ENCODE peak calls at places on chromosome 11, in eight cellular contexts. One of them, this sample, is unnamed. For H4K20me1 and H3K36me3, the result is how much of the 10 kb centered on the place peaks cover.

GRCh38 chr11:115462004-115462541 is 42.1 kb downstream of the CADM1 start:
- DNase-seq in K562: no peak
- DNase-seq in hepatocyte: no peak
- DNase-seq in HCT116: no peak
- DNase-seq in MM.1S: no peak
- DNase-seq in IMR-90: peak
- DNase-seq in GM23248: no peak
- DNase-seq in fibroblast of lung: no peak
- DNase-seq in this sample: no peak

GRCh38 chr11:117818036-117818858 is 6.3 kb downstream of the FXYD2 start:
- DNase-seq in HCT116: no peak
- DNase-seq in fibroblast of lung: peak
- DNase-seq in GM23248: no peak
- DNase-seq in hepatocyte: no peak
- DNase-seq in K562: no peak
- DNase-seq in IMR-90: peak
- DNase-seq in MM.1S: no peak
- DNase-seq in this sample: peak

GRCh38 chr11:122717264-122717867 is 61.8 kb downstream of the UBASH3B start:
- DNase-seq in hepatocyte: no peak
- DNase-seq in fibroblast of lung: no peak
- DNase-seq in IMR-90: no peak
- DNase-seq in MM.1S: no peak
- DNase-seq in HCT116: no peak
- DNase-seq in GM23248: no peak
- DNase-seq in K562: no peak
- DNase-seq in this sample: peak

GRCh38 chr11:1171223-1171984 is 13.7 kb downstream of the MUC5AC start:
- DNase-seq in IMR-90: no peak
- DNase-seq in hepatocyte: no peak
- DNase-seq in HCT116: no peak
- DNase-seq in K562: no peak
- DNase-seq in MM.1S: no peak
- DNase-seq in GM23248: no peak
- DNase-seq in fibroblast of lung: no peak
- DNase-seq in this sample: no peak

GRCh38 chr11:6703247-6704063 is 20.3 kb upstream of the MRPL17 start:
- DNase-seq in fibroblast of lung: peak
- DNase-seq in IMR-90: peak
- DNase-seq in MM.1S: peak
- DNase-seq in K562: peak
- DNase-seq in GM23248: peak
- DNase-seq in hepatocyte: peak
- DNase-seq in HCT116: peak
- DNase-seq in this sample: peak

GRCh38 chr11:129322941-129323340 is 52.7 kb upstream of the BARX2 start:
- DNase-seq in K562: no peak
- DNase-seq in IMR-90: no peak
- DNase-seq in hepatocyte: no peak
- DNase-seq in GM23248: no peak
- DNase-seq in fibroblast of lung: no peak
- DNase-seq in HCT116: no peak
- DNase-seq in MM.1S: no peak
- DNase-seq in this sample: no peak

GRCh38 chr11:26849009-26849408 is 127.1 kb upstream of the SLC5A12 start:
- DNase-seq in fibroblast of lung: no peak
- DNase-seq in GM23248: no peak
- DNase-seq in HCT116: no peak
- DNase-seq in K562: no peak
- DNase-seq in IMR-90: no peak
- DNase-seq in hepatocyte: peak
- DNase-seq in MM.1S: no peak
- DNase-seq in this sample: no peak

GRCh38 chr11:35583126-35583525 is 35.1 kb upstream of the FJX1 start:
- DNase-seq in GM23248: peak
- DNase-seq in MM.1S: no peak
- DNase-seq in HCT116: no peak
- DNase-seq in hepatocyte: no peak
- DNase-seq in IMR-90: peak
- DNase-seq in fibroblast of lung: peak
- DNase-seq in K562: no peak
- DNase-seq in this sample: no peak

GRCh38 chr11:44402466-44403075 is 92.6 kb upstream of the ALX4 start:
- DNase-seq in IMR-90: no peak
- DNase-seq in K562: no peak
- DNase-seq in MM.1S: no peak
- DNase-seq in fibroblast of lung: no peak
- DNase-seq in HCT116: no peak
- DNase-seq in hepatocyte: no peak
- DNase-seq in GM23248: no peak
- DNase-seq in this sample: no peak

GRCh38 chr11:91230647-91231046 is 994.0 kb upstream of the FAT3 start:
- DNase-seq in hepatocyte: no peak
- DNase-seq in K562: no peak
- DNase-seq in HCT116: no peak
- DNase-seq in GM23248: no peak
- DNase-seq in fibroblast of lung: no peak
- DNase-seq in MM.1S: no peak
- DNase-seq in IMR-90: no peak
- DNase-seq in this sample: no peak

GRCh38 chr11:26904801-26905200 is 89.1 kb upstream of the FIBIN start:
- DNase-seq in HCT116: no peak
- DNase-seq in IMR-90: no peak
- DNase-seq in hepatocyte: no peak
- DNase-seq in fibroblast of lung: no peak
- DNase-seq in K562: no peak
- DNase-seq in MM.1S: no peak
- DNase-seq in GM23248: no peak
- DNase-seq in this sample: no peak

GRCh38 chr11:46984987-46985386 is 48.4 kb downstream of the CSTPP1 start:
- DNase-seq in HCT116: no peak
- DNase-seq in K562: no peak
- DNase-seq in MM.1S: no peak
- DNase-seq in IMR-90: peak
- DNase-seq in GM23248: no peak
- DNase-seq in fibroblast of lung: peak
- DNase-seq in hepatocyte: no peak
- DNase-seq in this sample: no peak

GRCh38 chr11:63871962-63872832 is 33.3 kb downstream of the MARK2 start:
- DNase-seq in MM.1S: peak
- DNase-seq in IMR-90: peak
- DNase-seq in K562: peak
- DNase-seq in HCT116: peak
- DNase-seq in hepatocyte: peak
- DNase-seq in GM23248: peak
- DNase-seq in fibroblast of lung: peak
- DNase-seq in this sample: peak

GRCh38 chr11:122756417-122756816 is 81.9 kb upstream of the CRTAM start:
- DNase-seq in hepatocyte: no peak
- DNase-seq in IMR-90: no peak
- DNase-seq in K562: no peak
- DNase-seq in GM23248: no peak
- DNase-seq in MM.1S: peak
- DNase-seq in fibroblast of lung: no peak
- DNase-seq in HCT116: no peak
- DNase-seq in this sample: peak

GRCh38 chr11:67607507-67607906 is 771 bp downstream of the NDUFV1 start:
- DNase-seq in GM23248: peak
- DNase-seq in IMR-90: no peak
- DNase-seq in MM.1S: no peak
- DNase-seq in HCT116: no peak
- DNase-seq in K562: no peak
- DNase-seq in hepatocyte: no peak
- DNase-seq in fibroblast of lung: no peak
- DNase-seq in this sample: no peak
- H4K20me1 ChIP-seq in GM23248: under half
- H4K20me1 ChIP-seq in IMR-90: under half
- H4K20me1 ChIP-seq in MM.1S: under half
- H4K20me1 ChIP-seq in HCT116: under half
- H4K20me1 ChIP-seq in K562: under half
- H4K20me1 ChIP-seq in hepatocyte: under half
- H4K20me1 ChIP-seq in fibroblast of lung: under half
- H4K20me1 ChIP-seq in this sample: under half

GRCh38 chr11:111851067-111851466 is 20.3 kb downstream of the ALG9 start:
- DNase-seq in HCT116: no peak
- DNase-seq in hepatocyte: no peak
- DNase-seq in IMR-90: no peak
- DNase-seq in MM.1S: no peak
- DNase-seq in fibroblast of lung: no peak
- DNase-seq in GM23248: no peak
- DNase-seq in K562: no peak
- DNase-seq in this sample: no peak
- H3K36me3 ChIP-seq in HCT116: under half
- H3K36me3 ChIP-seq in hepatocyte: under half
- H3K36me3 ChIP-seq in IMR-90: under half
- H3K36me3 ChIP-seq in MM.1S: under half
- H3K36me3 ChIP-seq in fibroblast of lung: under half
- H3K36me3 ChIP-seq in GM23248: under half
- H3K36me3 ChIP-seq in K562: under half
- H3K36me3 ChIP-seq in this sample: half or more

DNA sequence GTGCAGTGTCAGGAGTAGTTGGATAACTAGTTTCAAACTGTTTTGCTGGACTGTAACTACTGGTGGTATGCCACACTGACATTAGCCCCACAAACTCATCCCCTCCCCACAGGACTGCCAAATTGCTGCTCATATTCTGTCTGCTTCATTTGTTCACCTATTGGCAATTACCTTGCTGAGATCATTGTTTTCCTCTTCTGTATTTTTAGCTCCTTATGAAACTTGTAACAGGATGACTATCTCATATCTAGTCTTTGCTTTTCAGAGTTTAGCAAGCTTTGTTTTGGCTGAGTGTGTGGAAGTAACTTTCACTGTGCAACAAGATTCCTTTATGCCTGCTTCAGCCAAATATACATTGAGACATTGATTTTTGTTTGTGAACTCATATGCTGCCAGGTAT is 108.6 kb upstream of the SESN3 start:
- DNase-seq in GM23248: peak
- DNase-seq in hepatocyte: no peak
- DNase-seq in MM.1S: peak
- DNase-seq in IMR-90: no peak
- DNase-seq in K562: no peak
- DNase-seq in fibroblast of lung: no peak
- DNase-seq in HCT116: no peak
- DNase-seq in this sample: no peak
- H2AFZ ChIP-seq in GM23248: peak
- H2AFZ ChIP-seq in hepatocyte: no peak
- H2AFZ ChIP-seq in MM.1S: no peak
- H2AFZ ChIP-seq in IMR-90: no peak
- H2AFZ ChIP-seq in K562: no peak
- H2AFZ ChIP-seq in fibroblast of lung: no peak
- H2AFZ ChIP-seq in HCT116: no peak
- H2AFZ ChIP-seq in this sample: no peak

DNA sequence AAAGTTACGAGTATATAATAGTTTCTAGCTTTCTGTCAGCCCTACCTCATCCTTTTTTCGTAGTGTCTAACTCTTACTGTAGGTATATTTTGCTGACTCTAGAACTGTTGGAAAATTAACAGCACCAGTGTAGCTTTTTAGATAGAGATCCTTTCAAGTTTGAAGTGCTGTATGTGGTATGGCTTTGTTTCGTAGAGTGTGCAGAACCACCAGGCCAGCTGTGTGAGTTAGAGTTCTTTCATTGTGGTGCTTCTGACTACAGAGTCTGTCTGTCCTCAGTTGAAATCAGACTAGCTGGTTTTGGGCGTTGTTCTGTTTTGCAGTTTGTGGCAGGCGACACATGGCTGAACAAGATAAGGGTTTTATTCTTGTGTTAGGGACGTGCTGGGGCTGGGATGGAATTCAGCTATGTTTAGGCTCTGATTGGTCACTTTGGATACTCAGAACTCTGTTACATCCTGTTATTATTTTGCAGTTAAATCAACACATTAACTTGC is 3.2 kb downstream of the ARHGEF12 start:
- DNase-seq in K562: peak
- DNase-seq in MM.1S: peak
- DNase-seq in fibroblast of lung: peak
- DNase-seq in GM23248: peak
- DNase-seq in hepatocyte: peak
- DNase-seq in HCT116: no peak
- DNase-seq in IMR-90: peak
- DNase-seq in this sample: no peak
- H4K20me1 ChIP-seq in K562: under half
- H4K20me1 ChIP-seq in MM.1S: under half
- H4K20me1 ChIP-seq in fibroblast of lung: under half
- H4K20me1 ChIP-seq in GM23248: under half
- H4K20me1 ChIP-seq in hepatocyte: half or more
- H4K20me1 ChIP-seq in HCT116: under half
- H4K20me1 ChIP-seq in IMR-90: half or more
- H4K20me1 ChIP-seq in this sample: under half

GRCh38 chr11:22878039-22878438 is 17.8 kb upstream of the CCDC179 start:
- DNase-seq in HCT116: no peak
- DNase-seq in GM23248: no peak
- DNase-seq in IMR-90: no peak
- DNase-seq in MM.1S: no peak
- DNase-seq in K562: no peak
- DNase-seq in hepatocyte: no peak
- DNase-seq in fibroblast of lung: no peak
- DNase-seq in this sample: no peak

GRCh38 chr11:22879615-22880014 is 19.3 kb upstream of the CCDC179 start:
- DNase-seq in GM23248: peak
- DNase-seq in HCT116: no peak
- DNase-seq in hepatocyte: no peak
- DNase-seq in IMR-90: peak
- DNase-seq in MM.1S: no peak
- DNase-seq in fibroblast of lung: no peak
- DNase-seq in K562: no peak
- DNase-seq in this sample: no peak

GRCh38 chr11:22875869-22876473 is 15.7 kb upstream of the CCDC179 start:
- DNase-seq in GM23248: peak
- DNase-seq in hepatocyte: peak
- DNase-seq in IMR-90: peak
- DNase-seq in HCT116: peak
- DNase-seq in MM.1S: peak
- DNase-seq in fibroblast of lung: peak
- DNase-seq in K562: peak
- DNase-seq in this sample: peak

GRCh38 chr11:22884268-22884667 is 24.0 kb upstream of the CCDC179 start:
- DNase-seq in fibroblast of lung: no peak
- DNase-seq in IMR-90: peak
- DNase-seq in hepatocyte: no peak
- DNase-seq in MM.1S: no peak
- DNase-seq in K562: no peak
- DNase-seq in HCT116: no peak
- DNase-seq in GM23248: no peak
- DNase-seq in this sample: no peak

DNA sequence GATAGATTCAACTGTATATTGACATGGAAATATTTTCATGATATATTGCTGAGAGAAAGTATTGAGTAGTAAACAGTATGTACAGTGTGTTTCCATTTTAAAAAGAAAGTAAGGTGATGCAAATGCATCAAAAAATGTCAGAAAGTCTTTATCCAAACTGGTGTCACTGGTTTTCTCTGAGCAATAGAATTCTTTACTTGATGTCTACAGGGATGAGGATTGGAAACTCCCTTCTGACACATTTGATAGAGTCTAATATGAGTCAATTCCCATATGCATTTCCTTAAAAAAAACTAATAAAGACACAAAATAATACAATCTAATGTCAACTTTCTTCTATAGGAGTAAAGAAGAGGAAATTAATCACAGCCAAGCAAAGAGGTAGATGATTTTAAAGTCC is 18.3 kb upstream of the CCDC179 start:
- DNase-seq in GM23248: no peak
- DNase-seq in IMR-90: no peak
- DNase-seq in K562: no peak
- DNase-seq in fibroblast of lung: no peak
- DNase-seq in MM.1S: no peak
- DNase-seq in hepatocyte: no peak
- DNase-seq in HCT116: no peak
- DNase-seq in this sample: no peak
- H3K36me3 ChIP-seq in GM23248: under half
- H3K36me3 ChIP-seq in IMR-90: under half
- H3K36me3 ChIP-seq in K562: under half
- H3K36me3 ChIP-seq in fibroblast of lung: under half
- H3K36me3 ChIP-seq in MM.1S: under half
- H3K36me3 ChIP-seq in hepatocyte: under half
- H3K36me3 ChIP-seq in HCT116: under half
- H3K36me3 ChIP-seq in this sample: under half

This sample was measured in DND-41.